ENCODE peak calls at places on chromosomes 3 and 15, in five cellular contexts. X, P, S, M and R are unnamed samples.

GRCh38 chr15:74913041-74913440 is 6.4 kb upstream of the FAM219B start:
- DNase-seq in P (no peak), S (peak), X (no peak), M (no peak), R (no peak)

GRCh38 chr3:48709051-48709461 is 8.0 kb downstream of the IP6K2 start:
- DNase-seq in P (no peak), X (no peak), M (no peak), S (no peak), R (no peak)

GRCh38 chr3:59432676-59433075 is 382.9 kb upstream of the CFAP20DC start:
- DNase-seq in X (no peak), M (no peak), P (no peak), S (no peak), R (no peak)

GRCh38 chr3:139893264-139893962 is 41.6 kb upstream of the CLSTN2 start:
- DNase-seq in X (no peak), M (peak), P (no peak), S (no peak), R (no peak)

GRCh38 chr3:143653493-143653892 is 194.8 kb downstream of the SLC9A9 start:
- DNase-seq in X (no peak), M (no peak), S (no peak), P (no peak), R (no peak)

GRCh38 chr3:195777975-195778374 is 33.8 kb downstream of the MUC4 start:
- DNase-seq in X (no peak), M (no peak), S (no peak), P (no peak), R (no peak)

GRCh38 chr3:172065967-172066762 is 26.8 kb downstream of the FNDC3B start:
- DNase-seq in S (no peak), P (no peak), M (no peak), X (no peak), R (no peak)

GRCh38 chr3:72338942-72339749 is 509.1 kb downstream of the SHQ1 start:
- DNase-seq in M (peak), P (no peak), S (no peak), X (no peak), R (peak)

GRCh38 chr3:119595639-119596329 is 1.9 kb upstream of the PLA1A start:
- DNase-seq in P (no peak), M (no peak), X (no peak), S (no peak), R (no peak)

GRCh38 chr3:154779571-154779970 is 300.5 kb upstream of the MME start:
- DNase-seq in M (no peak), X (no peak), P (no peak), S (no peak), R (no peak)

GRCh38 chr15:85316244-85316934 is 64.0 kb upstream of the AKAP13 start:
- DNase-seq in P (no peak), X (no peak), S (no peak), M (no peak), R (no peak)

GRCh38 chr15:98860647-98861041 is 146.9 kb downstream of the PGPEP1L start:
- DNase-seq in P (no peak), S (no peak), M (no peak), X (no peak), R (no peak)

GRCh38 chr3:149003653-149004305 is 12.4 kb downstream of the GYG1 start:
- DNase-seq in X (no peak), M (no peak), S (no peak), P (peak), R (peak)

GRCh38 chr15:64151727-64152506 is at the start of gene SNX22:
- DNase-seq in P (peak), X (no peak), M (peak), S (peak), R (no peak)

GRCh38 chr15:74528876-74529275 is 12.1 kb upstream of the ARID3B start:
- DNase-seq in P (no peak), X (no peak), M (no peak), S (no peak), R (no peak)

GRCh38 chr15:77540346-77541060 is 92.2 kb downstream of the LINGO1 start:
- DNase-seq in P (no peak), M (no peak), S (no peak), X (no peak), R (no peak)

GRCh38 chr3:134473868-134474546 is 11.8 kb downstream of the ANAPC13 start:
- DNase-seq in P (peak), M (peak), X (peak), S (peak), R (no peak)

GRCh38 chr3:19972056-19972455 is 25.2 kb downstream of the RAB5A start:
- DNase-seq in M (no peak), P (no peak), X (no peak), S (no peak), R (no peak)

GRCh38 chr3:159169828-159170227 is 368.0 kb downstream of the MFSD1 start:
- DNase-seq in M (no peak), P (no peak), X (no peak), S (no peak), R (no peak)

GRCh38 chr15:43905755-43906154 is 79.0 kb downstream of the WDR76 start:
- DNase-seq in S (no peak), X (no peak), P (no peak), M (no peak), R (no peak)

GRCh38 chr3:134665243-134665642 is 14.4 kb upstream of the KY start:
- DNase-seq in M (peak), P (no peak), X (no peak), S (no peak), R (no peak)

GRCh38 chr3:146468234-146468931 is 978 bp downstream of the PLSCR2 start:
- DNase-seq in M (no peak), S (peak), P (no peak), X (no peak), R (no peak)

GRCh38 chr3:97863025-97863424 is 41.2 kb downstream of the CRYBG3 start:
- DNase-seq in X (no peak), P (no peak), S (no peak), M (no peak), R (no peak)

GRCh38 chr15:75167588-75168076 is 34.0 kb upstream of the C15orf39 start:
- DNase-seq in S (no peak), M (no peak), P (no peak), X (no peak), R (no peak)

GRCh38 chr15:81265256-81265943 is 58.5 kb downstream of the STARD5 start:
- DNase-seq in S (no peak), P (peak), X (no peak), M (no peak), R (peak)

GRCh38 chr15:88974392-88974791 is 61.2 kb upstream of the MFGE8 start:
- DNase-seq in X (no peak), S (no peak), M (no peak), P (no peak), R (no peak)

GRCh38 chr3:47715928-47716327 is 65.8 kb downstream of the SMARCC1 start:
- DNase-seq in M (peak), S (no peak), X (no peak), P (no peak), R (no peak)

GRCh38 chr15:38476120-38476519 is 22.2 kb downstream of the FAM98B start:
- DNase-seq in M (no peak), X (no peak), S (no peak), P (no peak), R (no peak)

GRCh38 chr15:39482467-39482866 is 98.4 kb upstream of the THBS1 start:
- DNase-seq in M (no peak), S (no peak), P (no peak), X (no peak), R (no peak)

GRCh38 chr15:50135123-50135541 is 16.1 kb upstream of the ATP8B4 start:
- DNase-seq in S (no peak), P (no peak), M (no peak), X (no peak), R (no peak)

GRCh38 chr15:66899555-66900350 is 165.6 kb upstream of the SMAD3 start:
- DNase-seq in M (no peak), P (no peak), S (no peak), X (no peak), R (no peak)

GRCh38 chr3:151305081-151305777 is 11.4 kb downstream of the GPR87 start:
- DNase-seq in X (peak), S (peak), M (peak), P (no peak), R (no peak)

GRCh38 chr3:184429786-184430185 is 49.9 kb downstream of the CHRD start:
- DNase-seq in X (no peak), S (no peak), P (no peak), M (no peak), R (no peak)

GRCh38 chr3:64502284-64502683 is 185.5 kb downstream of the ADAMTS9 start:
- DNase-seq in S (no peak), X (no peak), P (no peak), M (no peak), R (no peak)

GRCh38 chr3:149306751-149307434 is 26.5 kb downstream of the TM4SF18 start:
- DNase-seq in M (no peak), S (no peak), X (no peak), P (no peak), R (no peak)

GRCh38 chr15:98955331-98955730 is 52.3 kb downstream of the PGPEP1L start:
- DNase-seq in M (peak), S (peak), P (no peak), X (no peak), R (no peak)

GRCh38 chr3:115062009-115062408 is 85.1 kb downstream of the ZBTB20 start:
- DNase-seq in S (peak), M (no peak), P (no peak), X (no peak), R (no peak)